ENCODE peak calls at places on chromosomes 13 and 19, in five cellular contexts. A is choroid plexus epithelial cell; P is activated T-helper 1 cell treated with anti-CD3 and anti-CD28 coated beads, Interleukin-2, amount 50 U/mL, for 16 hours; R is ELR; G is activated T-cell treated with anti-CD3 and anti-CD28 coated beads, Interleukin-2, amount 50 U/mL, for 48 hours. Q is an unnamed sample.
A peak's percentile ranks its signal among the peaks of the same experiment; 100 is the strongest.

GRCh38 chr19:57887195-57887941 is 1.5 kb downstream of the ZNF814 start:
- DNase-seq in P (no peak), A (peak; percentile 39), R (no peak), G (no peak), Q (no peak)

GRCh38 chr13:72983085-72983768 is 75.6 kb upstream of the KLF5 start:
- DNase-seq in A (peak; percentile 94), P (no peak), R (peak; percentile 43), G (no peak), Q (peak; percentile 63)

GRCh38 chr13:113922412-113923118 is 51.3 kb downstream of the C13orf46 start:
- DNase-seq in P (no peak), R (no peak), G (no peak), A (no peak), Q (no peak)

GRCh38 chr13:112445411-112446271 is 69.5 kb downstream of the SPACA7 start:
- DNase-seq in G (no peak), P (no peak), R (no peak), A (no peak), Q (no peak)

GRCh38 chr19:1173160-1173844 is 766 bp downstream of the SBNO2 start:
- DNase-seq in G (peak; percentile 46), A (no peak), P (no peak), R (peak; percentile 43), Q (no peak)

GRCh38 chr13:26946675-26947342 is 186.2 kb upstream of the GPR12 start:
- DNase-seq in R (peak; percentile 76), P (no peak), A (peak; percentile 84), G (no peak), Q (no peak)

GRCh38 chr19:15294591-15294990 is 37.7 kb downstream of the BRD4 start:
- DNase-seq in A (no peak), P (no peak), G (no peak), R (no peak), Q (no peak)

GRCh38 chr13:96710166-96710866 is 284.0 kb downstream of the OXGR1 start:
- DNase-seq in R (peak; percentile 3), P (no peak), G (no peak), A (peak; percentile 31), Q (no peak)

GRCh38 chr19:37926711-37927110 is 19.7 kb downstream of the SIPA1L3 start:
- DNase-seq in P (no peak), R (no peak), G (no peak), A (no peak), Q (no peak)

GRCh38 chr13:82698383-82698782 is 1183.9 kb downstream of the SLITRK1 start:
- DNase-seq in G (no peak), A (no peak), P (no peak), R (peak; percentile 20), Q (no peak)

GRCh38 chr19:1410136-1410786 is 2.9 kb downstream of the DAZAP1 start:
- DNase-seq in R (peak; percentile 76), P (no peak), G (peak; percentile 63), A (peak; percentile 73), Q (no peak)

Q was measured in lower lobe of right lung.